ENCODE peak calls at places on chromosome 6, in five cellular contexts. G is RWPE1, C is K562, U is aorta, V is spleen. Q is an unnamed sample.

GRCh38 chr6:1310628-1311399 is 1.1 kb upstream of the FOXQ1 start:
- DNase-seq in U (no peak), C (no peak), V (peak; percentile 66), G (no peak), Q (no peak)

GRCh38 chr6:5078121-5078695 is 6.9 kb upstream of the PPP1R3G start:
- DNase-seq in V (no peak), C (peak; percentile 50), G (no peak), U (no peak), Q (no peak)

GRCh38 chr6:128903715-128904114 is 20.8 kb downstream of the LAMA2 start:
- DNase-seq in V (no peak), G (no peak), U (no peak), C (no peak), Q (no peak)

GRCh38 chr6:34981951-34982350 is 92.9 kb downstream of the ANKS1A start:
- DNase-seq in U (no peak), G (no peak), C (no peak), V (no peak), Q (no peak)

GRCh38 chr6:30213999-30214982 is 1.1 kb upstream of the TRIM26 start:
- DNase-seq in V (peak; percentile 98), U (peak; percentile 94), G (peak; percentile 54), C (peak; percentile 30), Q (peak; percentile 70)

GRCh38 chr6:138541793-138542481 is 42.6 kb upstream of the NHSL1 start:
- DNase-seq in G (no peak), U (no peak), C (no peak), V (no peak), Q (no peak)

GRCh38 chr6:134174790-134175531 is 122.5 kb upstream of the SLC2A12 start:
- DNase-seq in C (peak; percentile 93), U (peak; percentile 96), G (peak; percentile 78), V (peak; percentile 99), Q (peak; percentile 88)

GRCh38 chr6:12051861-12052368 is 39.8 kb downstream of the HIVEP1 start:
- DNase-seq in V (no peak), C (no peak), G (no peak), U (no peak), Q (no peak)

GRCh38 chr6:126664271-126664670 is 324.4 kb downstream of the CENPW start:
- DNase-seq in C (no peak), G (no peak), U (no peak), V (no peak), Q (no peak)

GRCh38 chr6:164911873-164912580 is 397.4 kb downstream of the C6orf118 start:
- DNase-seq in V (no peak), C (no peak), G (no peak), U (no peak), Q (no peak)

GRCh38 chr6:5490495-5491069 is 229.3 kb downstream of the FARS2 start:
- DNase-seq in C (no peak), G (no peak), V (no peak), U (no peak), Q (no peak)

GRCh38 chr6:81381382-81381916 is 371.0 kb downstream of the TENT5A start:
- DNase-seq in V (no peak), C (no peak), G (no peak), U (no peak), Q (no peak)

GRCh38 chr6:84422380-84422968 is 195.0 kb upstream of the CEP162 start:
- DNase-seq in C (peak; percentile 55), G (peak; percentile 31), V (no peak), U (peak; percentile 68), Q (no peak)

GRCh38 chr6:27837636-27838512 is 74.3 kb downstream of the OR2B2 start:
- DNase-seq in C (peak; percentile 85), U (peak; percentile 87), V (peak; percentile 96), G (peak; percentile 97), Q (peak; percentile 31)

GRCh38 chr6:71579902-71580301 is 291.3 kb downstream of the OGFRL1 start:
- DNase-seq in G (no peak), V (no peak), U (no peak), C (no peak), Q (no peak)

GRCh38 chr6:152401978-152402377 is 235.2 kb downstream of the SYNE1 start:
- DNase-seq in G (peak; percentile 90), U (peak; percentile 56), C (no peak), V (no peak), Q (no peak)

GRCh38 chr6:1044040-1044836 is 267.7 kb upstream of the FOXQ1 start:
- DNase-seq in V (no peak), U (no peak), G (no peak), C (no peak), Q (no peak)

GRCh38 chr6:169841907-169842606 is 90.6 kb downstream of the ERMARD start:
- DNase-seq in C (no peak), V (peak; percentile 28), U (no peak), G (no peak), Q (no peak)

GRCh38 chr6:43851204-43851855 is 81.3 kb downstream of the VEGFA start:
- DNase-seq in C (no peak), G (no peak), U (no peak), V (no peak), Q (no peak)

GRCh38 chr6:11732036-11732545 is 46.5 kb downstream of the ADTRP start:
- DNase-seq in V (peak; percentile 84), G (no peak), U (peak; percentile 93), C (no peak), Q (no peak)

GRCh38 chr6:44699082-44699481 is 311.6 kb downstream of the CDC5L start:
- DNase-seq in V (no peak), G (no peak), C (no peak), U (no peak), Q (no peak)

DNA sequence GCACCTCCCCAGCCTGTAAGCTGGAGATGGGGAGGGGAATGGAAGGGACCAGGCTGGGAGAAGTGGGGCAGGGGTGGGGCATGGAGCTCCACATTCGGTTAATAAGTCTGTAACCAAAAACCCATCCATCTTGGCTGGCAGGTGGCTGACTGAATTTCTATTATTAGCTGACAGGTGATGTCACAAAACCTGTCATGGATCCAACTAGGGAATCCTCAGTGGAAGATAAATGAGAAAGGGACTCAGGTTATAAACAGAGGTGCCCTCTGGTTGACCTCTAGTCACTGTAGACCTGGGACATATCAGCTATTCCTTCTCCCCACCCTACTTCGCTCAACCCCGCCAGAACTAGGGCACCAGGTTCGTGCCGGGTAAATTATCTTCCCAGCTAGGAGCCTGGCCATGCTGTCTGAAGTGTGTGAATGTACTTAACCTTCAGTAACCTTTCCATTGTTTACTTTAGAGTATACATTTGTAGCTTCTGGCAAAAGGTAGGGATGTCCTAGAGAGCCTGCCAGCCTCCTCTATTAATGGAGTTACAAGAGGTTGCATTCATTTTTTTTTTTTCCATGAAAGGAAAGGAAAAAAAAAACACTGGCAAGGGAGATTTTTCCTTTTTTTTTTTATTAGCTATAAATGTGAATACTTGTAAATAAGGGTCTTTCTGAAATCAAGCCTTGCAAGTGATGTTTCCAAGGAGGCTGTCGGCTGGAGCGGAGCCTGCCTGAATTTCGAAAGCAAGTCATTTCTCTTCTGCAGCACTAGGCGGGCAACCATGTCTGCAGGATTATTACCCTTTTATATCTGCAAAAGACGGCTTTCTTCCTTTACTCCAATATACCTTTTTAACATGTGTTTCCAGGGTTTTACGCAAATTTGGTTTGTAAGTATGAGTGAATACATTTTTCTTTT is 135.9 kb downstream of the TMEM242 start:
- DNase-seq in G (no peak), V (no peak), C (no peak), U (no peak), Q (no peak)
- H3K27ac ChIP-seq in G (no peak overlapping the region), V (no peak overlapping the region), C (no peak overlapping the region), U (peak overlapping the region; percentile 53), Q (no peak overlapping the region)

GRCh38 chr6:115770851-115771250 is 289.8 kb downstream of the FRK start:
- DNase-seq in U (no peak), C (no peak), V (no peak), G (no peak), Q (no peak)

GRCh38 chr6:115768469-115768868 is 292.2 kb downstream of the FRK start:
- DNase-seq in C (no peak), U (no peak), G (no peak), V (no peak), Q (no peak)

GRCh38 chr6:115765966-115766365 is 294.7 kb downstream of the FRK start:
- DNase-seq in V (no peak), G (no peak), C (no peak), U (no peak), Q (no peak)

DNA sequence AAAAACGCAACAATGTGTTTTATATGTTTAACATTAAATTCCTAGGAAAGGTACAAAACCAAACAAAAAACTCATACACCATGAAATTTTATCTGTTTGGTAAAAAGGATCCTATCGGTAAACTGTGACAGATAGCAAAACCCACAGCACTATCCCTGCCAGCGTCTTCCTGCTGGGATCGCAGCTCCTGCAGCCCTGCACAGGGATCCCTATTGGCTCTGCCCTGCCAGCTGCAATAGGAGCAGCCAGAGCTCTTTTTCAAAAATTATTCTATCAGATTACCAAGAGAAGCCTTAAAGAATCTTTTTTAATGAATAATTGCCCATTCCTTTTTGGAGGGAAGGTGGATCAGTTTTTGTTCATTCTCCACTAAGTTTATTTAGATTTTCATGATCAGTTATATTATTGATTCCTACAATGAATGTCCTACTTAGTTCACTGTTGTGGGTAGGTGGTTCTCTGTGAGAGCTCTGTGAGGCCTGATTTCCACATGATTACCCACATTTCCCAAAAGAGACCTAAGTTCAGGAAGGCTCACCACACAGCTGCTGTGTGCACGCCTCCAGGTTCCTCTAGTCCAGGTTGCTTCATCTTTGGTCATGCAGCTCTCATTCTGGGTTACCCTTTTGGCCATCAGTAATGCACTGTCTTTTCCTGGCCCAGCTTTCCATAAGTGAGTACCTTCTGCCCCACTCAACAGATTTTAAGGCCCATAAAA is 293.8 kb downstream of the FRK start:
- DNase-seq in V (no peak), G (no peak), C (no peak), U (no peak), Q (no peak)
- H3K27ac ChIP-seq in V (no peak overlapping the region), G (no peak overlapping the region), C (no peak overlapping the region), U (no peak overlapping the region), Q (no peak overlapping the region)

DNA sequence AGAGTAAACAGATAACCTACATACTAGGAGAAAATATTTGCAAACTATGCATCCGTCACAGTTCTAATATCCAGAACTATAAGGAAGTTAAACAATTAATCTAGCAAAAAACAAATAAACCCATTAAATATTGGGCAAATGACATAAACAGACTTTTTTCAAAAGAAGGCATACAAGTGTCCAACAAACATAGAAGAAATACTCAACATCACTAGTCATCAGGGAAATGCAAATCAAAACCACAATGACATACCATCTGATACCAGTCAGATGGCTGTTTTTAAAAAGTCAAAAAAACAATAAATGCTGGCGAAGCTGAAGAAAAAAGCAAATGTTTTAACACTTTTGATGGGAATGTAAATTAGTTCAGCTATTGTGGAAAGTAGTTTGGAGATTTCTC is 1117.7 kb upstream of the MAP3K7 start:
- DNase-seq in V (no peak), C (no peak), U (no peak), G (peak; percentile 3), Q (no peak)
- H3K27ac ChIP-seq in V (no peak overlapping the region), C (no peak overlapping the region), U (no peak overlapping the region), G (no peak overlapping the region), Q (no peak overlapping the region)

DNA sequence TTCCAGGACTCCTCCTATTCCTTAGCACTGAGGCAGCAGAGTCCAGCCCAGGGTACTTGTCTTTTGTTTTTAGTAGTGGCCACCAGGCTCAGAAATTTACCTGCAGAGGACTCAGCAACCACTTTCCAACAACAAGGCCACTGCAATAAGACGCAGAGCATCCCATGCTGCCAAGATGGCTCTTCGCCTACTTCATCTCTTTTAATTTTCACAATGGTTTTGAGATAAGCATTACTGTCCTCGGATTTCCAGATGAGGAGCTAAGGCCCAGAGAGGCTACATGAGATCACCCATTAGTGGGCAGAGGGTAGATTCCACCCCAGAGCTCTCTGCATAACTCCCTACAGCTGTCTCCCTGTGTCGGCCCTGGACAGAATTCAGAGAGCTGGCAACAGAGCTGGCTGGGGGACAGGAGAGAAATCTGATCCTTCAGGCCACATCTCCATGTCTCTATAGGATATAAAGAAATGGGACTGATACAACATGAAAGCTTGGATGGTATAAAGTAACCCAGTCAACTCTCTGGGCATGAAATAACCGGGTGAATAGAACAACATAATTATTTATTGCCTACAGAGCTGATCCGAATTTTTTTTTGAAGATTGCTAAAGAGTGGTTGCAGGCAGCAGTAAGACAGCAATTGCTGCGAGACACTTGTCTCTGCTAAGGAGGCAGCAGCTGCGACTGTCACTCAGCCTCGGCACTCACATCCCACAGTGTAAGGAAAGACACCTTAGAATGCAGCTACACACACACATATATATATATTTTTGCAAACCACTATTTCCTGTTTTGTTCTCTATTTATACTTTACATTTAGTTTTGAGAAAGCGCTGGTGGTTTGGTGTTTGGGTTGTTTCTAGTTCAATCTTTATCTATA is 37.2 kb downstream of the SCML4 start:
- DNase-seq in C (no peak), G (no peak), V (peak; percentile 82), U (no peak), Q (no peak)
- H3K27ac ChIP-seq in C (no peak overlapping the region), G (no peak overlapping the region), V (no peak overlapping the region), U (no peak overlapping the region), Q (no peak overlapping the region)